ENCODE peak calls at places on chromosomes 13 and 19, in five cellular contexts. C is psoas muscle, U is ascending aorta, E is left lung, N is AG04450. B is an unnamed sample.

GRCh38 chr19:43950834-43951626 is at the start of gene ZNF221:
- DNase-seq in C (peak; percentile 94), U (peak; percentile 94), E (peak; percentile 91), N (peak; percentile 95), B (peak; percentile 83)

GRCh38 chr19:49216076-49216475 is 58.5 kb downstream of the TRPM4 start:
- DNase-seq in C (no peak), U (no peak), E (no peak), N (no peak), B (no peak)

GRCh38 chr13:48412881-48413351 is at the start of gene LPAR6:
- DNase-seq in C (peak; percentile 28), U (no peak), E (no peak), N (no peak), B (no peak)

GRCh38 chr13:98133949-98134348 is 8.9 kb upstream of the FARP1 start:
- DNase-seq in C (no peak), U (no peak), E (no peak), N (no peak), B (no peak)

GRCh38 chr13:47004022-47004421 is 107.2 kb upstream of the HTR2A start:
- DNase-seq in C (no peak), U (no peak), E (no peak), N (no peak), B (no peak)

GRCh38 chr19:990119-990571 is 6.0 kb downstream of the WDR18 start:
- DNase-seq in C (no peak), U (no peak), E (peak; percentile 77), N (no peak), B (no peak)

GRCh38 chr19:29943615-29944014 is 1.6 kb downstream of the URI1 start:
- DNase-seq in C (no peak), U (no peak), E (no peak), N (no peak), B (no peak)

GRCh38 chr13:99044764-99045163 is 66.9 kb upstream of the DOCK9 start:
- DNase-seq in C (no peak), U (no peak), E (no peak), N (no peak), B (no peak)

GRCh38 chr19:17652627-17653026 is 35.5 kb downstream of the UNC13A start:
- DNase-seq in C (no peak), U (no peak), E (no peak), N (no peak), B (no peak)

GRCh38 chr19:53541971-53542370 is 4.0 kb downstream of the ZNF331 start:
- DNase-seq in C (no peak), U (no peak), E (no peak), N (no peak), B (no peak)

GRCh38 chr13:75986818-75987217 is 350.7 kb downstream of the LMO7 start:
- DNase-seq in C (no peak), U (no peak), E (no peak), N (no peak), B (no peak)

GRCh38 chr13:102361113-102361512 is 40.7 kb downstream of the FGF14 start:
- DNase-seq in C (no peak), U (no peak), E (no peak), N (no peak), B (no peak)

GRCh38 chr13:44230736-44231135 is 142.9 kb upstream of the SERP2 start:
- DNase-seq in C (no peak), U (no peak), E (no peak), N (no peak), B (no peak)

GRCh38 chr13:114025432-114026127 is 51.7 kb upstream of the C13orf46 start:
- DNase-seq in C (no peak), U (no peak), E (peak; percentile 61), N (peak; percentile 58), B (no peak)

GRCh38 chr13:64749301-64749700 is 2480.8 kb downstream of the PCDH9 start:
- DNase-seq in C (no peak), U (no peak), E (no peak), N (no peak), B (no peak)

GRCh38 chr19:7618771-7619510 is 10.4 kb downstream of the XAB2 start:
- DNase-seq in C (no peak), U (no peak), E (peak; percentile 92), N (no peak), B (no peak)

GRCh38 chr19:12141405-12141736 is 1.2 kb upstream of the ZNF20 start:
- DNase-seq in C (no peak), U (no peak), E (no peak), N (no peak), B (no peak)
- TF ChIP-seq CTCF in C (no peak), U (no peak), E (no peak), N (no peak), B (peak; percentile 58)

GRCh38 chr19:10419200-10419645 is 1.1 kb upstream of the PDE4A start:
- DNase-seq in C (peak; percentile 62), U (no peak), E (no peak), N (no peak), B (no peak)
- TF ChIP-seq CTCF in C (no peak), U (no peak), E (no peak), N (no peak), B (no peak)

GRCh38 chr19:55484571-55485438 is at the start of gene NAT14:
- DNase-seq in C (peak; percentile 78), U (no peak), E (peak; percentile 82), N (no peak), B (no peak)

GRCh38 chr19:55487884-55488687 is at the start of gene SSC5D:
- DNase-seq in C (peak; percentile 65), U (no peak), E (peak; percentile 67), N (no peak), B (no peak)

GRCh38 chr19:55486971-55487883 is 1.0 kb upstream of the SSC5D start:
- DNase-seq in C (peak; percentile 85), U (peak; percentile 88), E (peak; percentile 70), N (peak; percentile 92), B (no peak)

GRCh38 chr19:55485439-55486011 is 537 bp downstream of the NAT14 start:
- DNase-seq in C (peak; percentile 53), U (no peak), E (peak; percentile 73), N (no peak), B (no peak)

GRCh38 chr19:55486043-55486970 is 1.3 kb downstream of the NAT14 start:
- DNase-seq in C (peak; percentile 65), U (no peak), E (peak; percentile 79), N (no peak), B (no peak)
- TF ChIP-seq CTCF in C (peak; percentile 28), U (peak; percentile 6), E (no peak), N (peak; percentile 19), B (no peak)

GRCh38 chr13:43019811-43020210 is 3.6 kb upstream of the DNAJC15 start:
- DNase-seq in C (no peak), U (no peak), E (no peak), N (no peak), B (no peak)

GRCh38 chr13:43026262-43026661 is 2.9 kb downstream of the DNAJC15 start:
- DNase-seq in C (no peak), U (no peak), E (no peak), N (no peak), B (no peak)

GRCh38 chr13:43020794-43021193 is 2.6 kb upstream of the DNAJC15 start:
- DNase-seq in C (no peak), U (no peak), E (no peak), N (no peak), B (no peak)

GRCh38 chr13:43021926-43022670 is 1.3 kb upstream of the DNAJC15 start:
- DNase-seq in C (no peak), U (no peak), E (no peak), N (no peak), B (no peak)

DNA sequence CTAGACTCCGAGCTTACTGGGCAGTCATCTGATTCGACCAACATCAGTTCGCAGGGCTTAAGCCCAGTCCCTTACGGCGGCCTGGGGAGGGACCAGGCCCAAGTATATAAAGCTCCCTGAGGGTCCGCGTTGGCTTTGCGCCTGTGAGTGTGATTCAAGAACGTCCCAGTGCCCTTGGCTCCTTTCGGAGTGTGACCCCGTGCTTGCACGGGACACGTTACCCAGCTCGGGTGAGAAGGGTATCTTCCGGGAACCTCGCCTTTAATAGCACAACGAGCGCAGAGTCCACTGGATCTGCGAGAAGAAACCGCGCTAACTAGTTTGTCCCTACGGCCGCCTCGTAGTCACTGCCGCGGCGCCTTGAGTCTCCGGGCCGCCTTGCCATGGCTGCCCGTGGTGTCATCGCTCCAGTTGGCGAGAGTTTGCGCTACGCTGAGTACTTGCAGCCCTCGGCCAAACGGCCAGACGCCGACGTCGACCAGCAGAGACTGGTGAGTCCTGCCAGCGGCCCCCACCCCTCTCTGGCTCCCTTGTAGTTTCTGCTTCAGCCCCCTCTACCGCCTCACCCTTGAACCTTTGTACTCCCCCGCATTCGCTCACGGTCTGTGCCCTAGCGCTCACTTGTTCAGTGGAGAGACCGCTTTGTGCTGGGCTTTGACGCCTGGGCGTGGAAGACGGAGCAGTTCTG is at the start of gene DNAJC15:
- DNase-seq in C (peak; percentile 95), U (peak; percentile 88), E (peak; percentile 91), N (peak; percentile 68), B (peak; percentile 73)
- TF ChIP-seq CTCF in C (no peak), U (peak; percentile 23), E (no peak), N (no peak), B (peak; percentile 21)

GRCh38 chr13:61884830-61885229 is 469.2 kb upstream of the PCDH20 start:
- DNase-seq in C (no peak), U (no peak), E (no peak), N (no peak), B (no peak)

GRCh38 chr13:61874970-61875579 is 459.4 kb upstream of the PCDH20 start:
- DNase-seq in C (no peak), U (no peak), E (no peak), N (no peak), B (no peak)

DNA sequence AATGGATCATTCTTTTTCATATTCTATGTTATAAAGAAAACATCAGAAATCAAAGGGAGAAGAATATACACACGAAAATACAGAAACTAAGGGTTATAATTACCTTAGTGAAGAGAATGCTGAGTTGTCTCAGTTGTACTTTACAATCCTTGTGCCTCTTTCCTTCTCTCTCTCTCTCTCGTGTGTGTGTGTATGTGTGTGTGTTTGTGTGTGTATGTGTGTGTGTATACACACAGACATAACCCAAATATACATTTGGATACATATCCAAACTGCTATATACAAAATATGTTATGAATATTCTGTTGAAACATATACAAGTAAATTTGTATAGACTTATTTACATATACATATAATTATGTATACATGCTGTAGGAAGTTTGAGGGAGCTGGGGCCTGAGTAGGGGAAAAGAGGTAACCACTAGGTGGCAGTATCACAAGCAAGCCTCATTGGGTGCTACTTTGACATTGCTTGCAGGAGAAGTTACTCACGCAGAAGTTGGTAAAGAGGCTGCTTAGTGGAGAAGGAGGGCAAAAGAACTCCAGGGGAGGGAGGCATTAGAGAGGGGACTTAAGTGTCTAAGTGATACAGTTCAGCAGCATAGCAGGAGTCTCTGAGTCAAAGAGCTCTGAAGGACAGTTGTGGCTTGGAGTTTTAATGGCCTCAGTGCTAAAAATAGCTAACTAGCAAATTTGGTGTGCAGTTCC is 465.1 kb upstream of the PCDH20 start:
- DNase-seq in C (no peak), U (no peak), E (no peak), N (no peak), B (no peak)
- TF ChIP-seq CTCF in C (no peak), U (no peak), E (peak; percentile 26), N (peak; percentile 56), B (peak; percentile 43)

B was measured in CD14-positive monocyte.